ENCODE peak calls at places on chromosomes 2 and 18, in seven cellular contexts. N is AG04450, K is HCT116, M is fibroblast of lung, R is fibroblast of mammary gland, J is fibroblast of pulmonary artery, O is omental fat pad. D is an unnamed sample.

GRCh38 chr2:238688197-238689153 is 159.4 kb upstream of the TWIST2 start:
- DNase-seq in R (peak; percentile 94), M (peak; percentile 16), J (peak; percentile 47), O (no peak), K (no peak), N (no peak), D (no peak)

GRCh38 chr2:240287011-240287410 is 146.6 kb upstream of the OTOS start:
- DNase-seq in N (no peak), K (no peak), J (no peak), O (no peak), R (no peak), M (no peak), D (no peak)

GRCh38 chr2:197184959-197185586 is 125.5 kb downstream of the ANKRD44 start:
- DNase-seq in N (no peak), J (peak; percentile 73), R (peak; percentile 56), K (no peak), M (peak; percentile 81), O (no peak), D (no peak)

GRCh38 chr2:98507940-98508689 is 63.5 kb downstream of the INPP4A start:
- DNase-seq in M (peak; percentile 39), R (peak; percentile 65), J (peak; percentile 71), O (no peak), N (no peak), K (no peak), D (no peak)

GRCh38 chr2:105769504-105769903 is 24.8 kb downstream of the NCK2 start:
- DNase-seq in J (no peak), R (no peak), M (no peak), O (no peak), K (no peak), N (no peak), D (no peak)

GRCh38 chr2:46309052-46309953 is 12.1 kb downstream of the EPAS1 start:
- DNase-seq in M (no peak), J (peak; percentile 63), K (no peak), N (no peak), O (no peak), R (peak; percentile 81), D (no peak)

GRCh38 chr2:27209621-27210401 is 2.0 kb upstream of the ATRAID start:
- DNase-seq in J (peak; percentile 5), R (no peak), N (no peak), M (no peak), K (no peak), O (no peak), D (no peak)

GRCh38 chr18:75207298-75208054 is 1.5 kb downstream of the PTGR3 start:
- DNase-seq in J (no peak), O (no peak), R (peak; percentile 81), M (peak; percentile 65), N (no peak), K (no peak), D (no peak)

GRCh38 chr18:77131100-77131651 is 1.4 kb downstream of the MBP start:
- DNase-seq in M (peak; percentile 26), J (peak; percentile 46), R (peak; percentile 43), O (no peak), N (no peak), K (no peak), D (peak; percentile 38)

GRCh38 chr2:120222186-120223033 is 790 bp downstream of the TMEM185B start:
- DNase-seq in J (no peak), R (no peak), K (no peak), O (no peak), N (no peak), M (no peak), D (no peak)

GRCh38 chr2:73832905-73833304 is 4.1 kb downstream of the STAMBP start:
- DNase-seq in O (no peak), J (peak; percentile 18), R (peak; percentile 45), M (peak; percentile 41), K (no peak), N (no peak), D (no peak)

GRCh38 chr2:206442516-206442853 is 847 bp upstream of the ADAM23 start:
- DNase-seq in K (no peak), N (no peak), M (no peak), J (no peak), O (no peak), R (no peak), D (no peak)

GRCh38 chr2:130819915-130820861 is 16.5 kb upstream of the ARHGEF4 start:
- DNase-seq in K (no peak), J (peak; percentile 49), N (no peak), O (no peak), M (peak; percentile 24), R (no peak), D (no peak)

GRCh38 chr2:69149631-69150215 is 136.7 kb downstream of the ANTXR1 start:
- DNase-seq in M (peak; percentile 78), K (no peak), N (no peak), O (no peak), J (peak; percentile 93), R (peak; percentile 77), D (no peak)

GRCh38 chr2:132715554-132715953 is 45.5 kb upstream of the LYPD1 start:
- DNase-seq in M (no peak), R (no peak), K (no peak), J (no peak), O (no peak), N (no peak), D (no peak)

GRCh38 chr18:61589724-61590065 is 256.5 kb downstream of the CDH20 start:
- DNase-seq in R (peak; percentile 79), O (no peak), N (no peak), J (peak; percentile 90), K (no peak), M (peak; percentile 83), D (no peak)

GRCh38 chr2:58866040-58866439 is 624.9 kb upstream of the FANCL start:
- DNase-seq in M (no peak), O (no peak), N (no peak), R (no peak), K (no peak), J (no peak), D (no peak)

GRCh38 chr2:134136702-134137101 is 117.2 kb upstream of the MGAT5 start:
- DNase-seq in R (no peak), M (no peak), O (no peak), N (no peak), J (no peak), K (no peak), D (no peak)

GRCh38 chr2:134135793-134136192 is 118.1 kb upstream of the MGAT5 start:
- DNase-seq in M (no peak), J (no peak), N (no peak), O (no peak), K (no peak), R (no peak), D (no peak)

GRCh38 chr2:134134827-134135226 is 119.0 kb upstream of the MGAT5 start:
- DNase-seq in J (no peak), N (no peak), K (no peak), R (no peak), M (no peak), O (no peak), D (no peak)

GRCh38 chr2:134138115-134138514 is 115.8 kb upstream of the MGAT5 start:
- DNase-seq in O (no peak), R (no peak), M (peak; percentile 52), N (no peak), K (no peak), J (no peak), D (no peak)

DNA sequence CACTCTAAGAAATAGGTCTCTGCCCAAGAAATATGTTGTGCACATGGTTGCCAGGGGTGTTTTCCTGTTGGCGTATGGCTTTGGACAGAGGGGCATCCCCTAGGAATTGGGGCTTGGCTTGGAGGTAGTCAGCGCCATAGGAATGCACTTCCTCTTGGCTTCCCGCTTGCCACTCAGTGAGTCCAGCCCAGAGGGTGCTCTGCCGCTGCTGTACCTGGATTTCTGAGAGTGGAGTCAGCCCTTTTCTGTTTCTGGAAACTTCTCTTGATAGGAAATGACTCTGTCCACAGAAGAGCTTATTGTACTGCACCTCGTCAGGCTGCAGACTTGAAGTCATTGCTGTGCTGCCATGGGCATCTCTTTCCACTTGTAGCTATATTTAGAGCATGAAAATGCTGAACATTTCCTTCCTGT is 116.7 kb upstream of the MGAT5 start:
- DNase-seq in M (peak; percentile 75), K (no peak), J (peak; percentile 75), O (no peak), N (no peak), R (peak; percentile 65), D (no peak)
- TF ChIP-seq CTCF in M (no peak), K (no peak), J (no peak), O (no peak), N (no peak), R (no peak), D (no peak)

GRCh38 chr2:10136187-10136934 is 13.8 kb downstream of the RRM2 start:
- DNase-seq in O (no peak), N (no peak), M (no peak), R (no peak), J (no peak), K (no peak), D (no peak)
- TF ChIP-seq CTCF in O (no peak), N (no peak), M (no peak), R (no peak), J (no peak), K (no peak), D (no peak)

DNA sequence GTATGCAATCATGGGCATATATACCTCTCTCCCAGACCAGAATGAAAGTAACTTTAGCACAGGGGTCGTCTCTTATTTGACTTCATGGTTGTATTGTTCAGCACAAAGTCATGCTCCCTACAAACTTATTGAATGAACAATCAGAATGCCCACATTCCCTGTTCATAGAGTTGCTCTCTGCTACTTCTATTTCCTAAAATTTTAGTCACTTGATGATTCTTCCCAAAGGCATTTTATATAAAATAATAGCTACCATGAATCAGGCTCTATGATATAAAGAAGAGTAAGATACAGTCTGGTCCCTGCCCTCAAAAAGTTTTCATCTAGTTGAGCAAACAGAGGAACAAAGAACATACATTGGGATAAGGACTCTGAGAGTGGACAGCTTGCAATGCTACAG is 162.2 kb downstream of the SLC39A10 start:
- DNase-seq in K (no peak), J (no peak), O (no peak), R (no peak), N (no peak), M (no peak), D (no peak)
- TF ChIP-seq CTCF in K (no peak), J (no peak), O (no peak), R (no peak), N (no peak), M (no peak), D (no peak)

GRCh38 chr18:44903327-44903726 is 222.6 kb downstream of the SETBP1 start:
- DNase-seq in O (no peak), M (no peak), R (no peak), J (no peak), N (no peak), K (no peak), D (no peak)

GRCh38 chr18:44898536-44898935 is 217.8 kb downstream of the SETBP1 start:
- DNase-seq in K (no peak), O (no peak), N (no peak), M (no peak), R (no peak), J (no peak), D (no peak)

GRCh38 chr18:44900627-44901026 is 219.9 kb downstream of the SETBP1 start:
- DNase-seq in J (no peak), M (no peak), R (no peak), O (no peak), N (no peak), K (no peak), D (no peak)

GRCh38 chr18:44899832-44900231 is 219.1 kb downstream of the SETBP1 start:
- DNase-seq in O (no peak), K (no peak), N (no peak), R (peak; percentile 16), M (no peak), J (no peak), D (no peak)

DNA sequence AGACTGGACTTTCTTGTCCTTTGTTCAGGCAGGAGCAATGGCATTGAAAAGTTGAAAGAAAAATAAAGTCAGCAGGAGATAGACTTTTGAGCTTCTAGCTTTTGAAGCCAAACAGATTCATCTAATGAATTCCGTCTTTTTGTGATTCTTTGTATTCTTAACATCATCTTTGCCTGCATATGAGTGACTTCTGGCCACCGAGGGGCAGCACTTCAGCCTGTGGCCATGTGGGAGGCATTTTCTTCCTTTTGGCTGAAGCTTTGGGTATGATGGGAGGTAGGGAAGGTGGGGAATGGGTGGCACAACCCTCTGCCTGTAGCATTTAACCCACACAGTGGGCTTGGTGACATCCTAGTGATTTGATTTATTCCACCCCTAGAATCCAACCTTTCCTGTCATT is 220.6 kb downstream of the SETBP1 start:
- DNase-seq in N (no peak), J (no peak), M (no peak), O (no peak), R (no peak), K (no peak), D (no peak)
- TF ChIP-seq CTCF in N (peak; percentile 21), J (peak; percentile 42), M (peak; percentile 13), O (no peak), R (peak; percentile 40), K (no peak), D (no peak)

D was measured in mesothelial cell of epicardium.